ENCODE peak calls at places on chromosomes 1 and 21, in seven cellular contexts. One of them, this sample, is unnamed.

GRCh38 chr1:232594768-232595698 is 34.9 kb downstream of the SIPA1L2 start:
- DNase-seq in CD4-positive, CD25-positive, alpha-beta regulatory T cell: no peak
- DNase-seq in fibroblast of pulmonary artery: no peak
- DNase-seq in SK-N-SH: no peak
- DNase-seq in left ventricle myocardium inferior: peak
- DNase-seq in mammary epithelial cell: no peak
- DNase-seq in uterus: no peak
- DNase-seq in this sample: no peak

GRCh38 chr1:60573726-60574409 is 500.3 kb upstream of the C1orf87 start:
- DNase-seq in CD4-positive, CD25-positive, alpha-beta regulatory T cell: no peak
- DNase-seq in fibroblast of pulmonary artery: peak
- DNase-seq in SK-N-SH: no peak
- DNase-seq in left ventricle myocardium inferior: no peak
- DNase-seq in mammary epithelial cell: peak
- DNase-seq in uterus: no peak
- DNase-seq in this sample: peak

GRCh38 chr1:75672528-75673393 is 51.7 kb upstream of the ACADM start:
- DNase-seq in CD4-positive, CD25-positive, alpha-beta regulatory T cell: no peak
- DNase-seq in fibroblast of pulmonary artery: peak
- DNase-seq in SK-N-SH: no peak
- DNase-seq in left ventricle myocardium inferior: no peak
- DNase-seq in mammary epithelial cell: peak
- DNase-seq in uterus: no peak
- DNase-seq in this sample: peak

GRCh38 chr21:17387030-17387617 is 125.7 kb upstream of the CXADR start:
- DNase-seq in CD4-positive, CD25-positive, alpha-beta regulatory T cell: peak
- DNase-seq in fibroblast of pulmonary artery: peak
- DNase-seq in SK-N-SH: peak
- DNase-seq in left ventricle myocardium inferior: no peak
- DNase-seq in mammary epithelial cell: peak
- DNase-seq in uterus: peak
- DNase-seq in this sample: peak

GRCh38 chr1:67264152-67264551 is 43.5 kb upstream of the IL12RB2 start:
- DNase-seq in CD4-positive, CD25-positive, alpha-beta regulatory T cell: no peak
- DNase-seq in fibroblast of pulmonary artery: no peak
- DNase-seq in SK-N-SH: no peak
- DNase-seq in left ventricle myocardium inferior: no peak
- DNase-seq in mammary epithelial cell: no peak
- DNase-seq in uterus: no peak
- DNase-seq in this sample: no peak

GRCh38 chr21:16169102-16169511 is 439.3 kb downstream of the USP25 start:
- DNase-seq in CD4-positive, CD25-positive, alpha-beta regulatory T cell: no peak
- DNase-seq in fibroblast of pulmonary artery: peak
- DNase-seq in SK-N-SH: no peak
- DNase-seq in left ventricle myocardium inferior: no peak
- DNase-seq in mammary epithelial cell: no peak
- DNase-seq in uterus: no peak
- DNase-seq in this sample: no peak

GRCh38 chr1:188027613-188028012 is 1198.9 kb downstream of the PLA2G4A start:
- DNase-seq in CD4-positive, CD25-positive, alpha-beta regulatory T cell: no peak
- DNase-seq in fibroblast of pulmonary artery: peak
- DNase-seq in SK-N-SH: no peak
- DNase-seq in left ventricle myocardium inferior: no peak
- DNase-seq in mammary epithelial cell: peak
- DNase-seq in uterus: no peak
- DNase-seq in this sample: peak

GRCh38 chr1:65958561-65959350 is 166.1 kb downstream of the PDE4B start:
- DNase-seq in CD4-positive, CD25-positive, alpha-beta regulatory T cell: peak
- DNase-seq in fibroblast of pulmonary artery: peak
- DNase-seq in SK-N-SH: peak
- DNase-seq in left ventricle myocardium inferior: no peak
- DNase-seq in mammary epithelial cell: peak
- DNase-seq in uterus: no peak
- DNase-seq in this sample: peak

GRCh38 chr1:153763365-153764225 is 11.6 kb upstream of the SLC27A3 start:
- DNase-seq in CD4-positive, CD25-positive, alpha-beta regulatory T cell: no peak
- DNase-seq in fibroblast of pulmonary artery: peak
- DNase-seq in SK-N-SH: no peak
- DNase-seq in left ventricle myocardium inferior: no peak
- DNase-seq in mammary epithelial cell: no peak
- DNase-seq in uterus: no peak
- DNase-seq in this sample: no peak

GRCh38 chr1:234902774-234903173 is 225.9 kb downstream of the TOMM20 start:
- DNase-seq in CD4-positive, CD25-positive, alpha-beta regulatory T cell: no peak
- DNase-seq in fibroblast of pulmonary artery: no peak
- DNase-seq in SK-N-SH: no peak
- DNase-seq in left ventricle myocardium inferior: no peak
- DNase-seq in mammary epithelial cell: no peak
- DNase-seq in uterus: no peak
- DNase-seq in this sample: no peak

GRCh38 chr1:248821101-248821500 is 4.6 kb downstream of the SH3BP5L start:
- DNase-seq in CD4-positive, CD25-positive, alpha-beta regulatory T cell: no peak
- DNase-seq in fibroblast of pulmonary artery: peak
- DNase-seq in SK-N-SH: peak
- DNase-seq in left ventricle myocardium inferior: no peak
- DNase-seq in mammary epithelial cell: peak
- DNase-seq in uterus: no peak
- DNase-seq in this sample: peak

GRCh38 chr1:41816061-41816460 is 102.7 kb downstream of the HIVEP3 start:
- DNase-seq in CD4-positive, CD25-positive, alpha-beta regulatory T cell: no peak
- DNase-seq in fibroblast of pulmonary artery: no peak
- DNase-seq in SK-N-SH: no peak
- DNase-seq in left ventricle myocardium inferior: no peak
- DNase-seq in mammary epithelial cell: no peak
- DNase-seq in uterus: no peak
- DNase-seq in this sample: no peak

GRCh38 chr1:167301355-167301754 is 80.7 kb downstream of the POU2F1 start:
- DNase-seq in CD4-positive, CD25-positive, alpha-beta regulatory T cell: no peak
- DNase-seq in fibroblast of pulmonary artery: no peak
- DNase-seq in SK-N-SH: no peak
- DNase-seq in left ventricle myocardium inferior: no peak
- DNase-seq in mammary epithelial cell: no peak
- DNase-seq in uterus: no peak
- DNase-seq in this sample: no peak
- H3K4me3 ChIP-seq in CD4-positive, CD25-positive, alpha-beta regulatory T cell: no peak
- H3K4me3 ChIP-seq in fibroblast of pulmonary artery: no peak
- H3K4me3 ChIP-seq in SK-N-SH: no peak
- H3K4me3 ChIP-seq in left ventricle myocardium inferior: no peak
- H3K4me3 ChIP-seq in mammary epithelial cell: no peak
- H3K4me3 ChIP-seq in uterus: no peak
- H3K4me3 ChIP-seq in this sample: no peak

DNA sequence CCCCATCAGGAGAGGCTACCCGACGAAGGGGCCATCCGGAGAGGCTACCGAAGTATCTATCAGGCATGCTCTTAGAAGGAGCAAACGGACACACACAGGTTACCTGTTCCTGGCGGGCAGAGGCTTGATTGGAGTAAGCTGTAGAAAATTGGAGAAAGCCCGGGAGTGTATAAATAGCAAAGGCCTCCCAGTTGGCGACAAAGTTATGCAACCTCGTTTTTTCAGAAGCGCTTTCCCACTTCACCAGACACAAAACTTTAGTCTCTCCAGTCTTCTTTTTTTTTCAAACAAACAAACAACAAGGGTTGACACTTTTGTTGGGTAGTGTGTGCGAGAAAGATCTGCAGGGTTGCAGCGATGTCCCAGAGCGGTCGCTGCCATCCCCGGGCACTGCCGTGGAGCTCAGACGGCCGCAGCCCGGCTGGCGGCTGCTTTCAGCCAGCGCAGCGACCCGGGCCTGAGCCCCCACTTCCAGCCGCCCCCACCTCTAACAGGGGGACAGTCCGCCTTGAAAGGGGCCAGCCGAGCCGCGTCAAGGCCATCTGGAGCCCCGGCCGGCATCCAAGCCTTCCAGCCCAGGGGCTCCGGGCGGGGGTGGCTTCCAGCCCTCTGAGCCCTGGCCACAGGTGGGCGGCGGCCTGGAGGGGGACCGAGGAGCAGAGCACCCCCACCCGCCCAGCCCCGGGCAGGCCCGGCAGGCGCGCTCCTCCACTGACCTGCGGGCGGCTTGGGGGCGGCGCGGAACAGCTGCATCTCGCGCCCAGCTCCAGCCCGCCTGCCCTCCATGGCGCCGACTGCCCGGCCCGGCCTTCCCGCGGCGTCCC is 616 bp downstream of the MCOLN3 start:
- DNase-seq in CD4-positive, CD25-positive, alpha-beta regulatory T cell: no peak
- DNase-seq in fibroblast of pulmonary artery: peak
- DNase-seq in SK-N-SH: peak
- DNase-seq in left ventricle myocardium inferior: peak
- DNase-seq in mammary epithelial cell: peak
- DNase-seq in uterus: peak
- DNase-seq in this sample: peak
- H3K4me3 ChIP-seq in CD4-positive, CD25-positive, alpha-beta regulatory T cell: no peak
- H3K4me3 ChIP-seq in fibroblast of pulmonary artery: no peak
- H3K4me3 ChIP-seq in SK-N-SH: no peak
- H3K4me3 ChIP-seq in left ventricle myocardium inferior: peak
- H3K4me3 ChIP-seq in mammary epithelial cell: peak
- H3K4me3 ChIP-seq in uterus: peak
- H3K4me3 ChIP-seq in this sample: peak

DNA sequence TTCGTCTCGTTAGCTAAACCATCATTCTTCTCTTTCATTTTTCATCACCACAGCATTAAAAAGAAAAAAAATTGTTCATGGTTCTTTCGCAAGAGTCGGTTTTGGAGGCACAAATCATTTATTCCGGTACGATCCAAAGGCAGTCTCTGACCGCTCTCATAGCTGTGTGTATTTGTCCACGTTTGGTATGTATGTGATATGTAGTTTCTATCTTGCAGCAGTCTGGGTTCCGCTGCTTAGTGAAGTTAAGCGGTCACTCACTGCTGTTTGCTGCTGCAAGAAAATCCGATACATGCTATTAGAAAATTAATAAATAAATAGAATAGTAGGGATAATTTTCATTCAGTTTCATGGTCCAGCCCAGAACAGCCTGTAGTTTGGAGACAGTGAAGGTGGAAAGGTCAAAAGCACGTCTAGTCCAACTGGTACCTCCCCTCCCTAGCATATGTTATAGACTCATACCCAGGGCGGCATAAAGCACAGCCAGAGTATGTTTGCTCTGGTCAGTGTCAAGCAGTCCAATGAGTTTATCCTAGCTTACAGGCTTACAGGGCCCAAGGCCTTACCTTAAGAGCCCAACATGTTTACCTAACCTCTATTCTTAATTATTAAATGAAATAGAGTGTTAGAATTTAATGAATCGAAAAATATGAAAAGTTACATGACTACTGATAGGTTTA is 2.5 kb downstream of the FMN2 start:
- DNase-seq in CD4-positive, CD25-positive, alpha-beta regulatory T cell: no peak
- DNase-seq in fibroblast of pulmonary artery: no peak
- DNase-seq in SK-N-SH: peak
- DNase-seq in left ventricle myocardium inferior: no peak
- DNase-seq in mammary epithelial cell: no peak
- DNase-seq in uterus: no peak
- DNase-seq in this sample: no peak
- H3K4me3 ChIP-seq in CD4-positive, CD25-positive, alpha-beta regulatory T cell: no peak
- H3K4me3 ChIP-seq in fibroblast of pulmonary artery: no peak
- H3K4me3 ChIP-seq in SK-N-SH: peak
- H3K4me3 ChIP-seq in left ventricle myocardium inferior: no peak
- H3K4me3 ChIP-seq in mammary epithelial cell: no peak
- H3K4me3 ChIP-seq in uterus: no peak
- H3K4me3 ChIP-seq in this sample: no peak

DNA sequence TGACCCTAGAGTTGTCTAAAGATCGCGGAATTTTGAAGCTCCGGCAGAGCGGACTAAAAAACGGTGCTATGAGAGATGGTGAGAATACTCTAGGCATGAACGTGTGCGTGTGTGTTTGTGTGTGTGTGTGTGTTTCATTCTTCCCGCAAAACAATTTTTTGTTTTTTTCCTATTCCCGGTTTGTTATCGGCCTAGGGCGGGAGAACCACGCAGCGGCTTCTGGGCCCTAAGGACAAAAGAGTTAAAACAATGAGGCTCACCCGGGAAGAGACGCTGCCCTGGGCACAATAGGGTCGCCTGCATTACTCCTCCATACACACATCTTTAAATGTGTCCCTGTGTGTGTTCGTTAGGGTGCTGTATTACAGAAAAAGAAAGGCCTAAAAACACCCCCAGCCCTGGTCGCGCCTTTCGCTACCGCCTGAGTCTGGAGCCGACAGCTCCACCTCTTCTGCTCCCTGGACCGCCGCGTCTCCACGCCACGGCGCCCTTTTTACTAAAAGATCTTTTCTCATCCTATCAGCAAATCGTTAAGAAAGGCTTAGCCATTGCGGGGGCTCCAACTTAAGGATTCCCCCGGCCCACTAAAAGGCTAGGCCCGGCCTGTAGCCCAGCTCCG is 3.0 kb downstream of the TBX15 start:
- DNase-seq in CD4-positive, CD25-positive, alpha-beta regulatory T cell: no peak
- DNase-seq in fibroblast of pulmonary artery: no peak
- DNase-seq in SK-N-SH: peak
- DNase-seq in left ventricle myocardium inferior: no peak
- DNase-seq in mammary epithelial cell: no peak
- DNase-seq in uterus: no peak
- DNase-seq in this sample: no peak
- H3K4me3 ChIP-seq in CD4-positive, CD25-positive, alpha-beta regulatory T cell: no peak
- H3K4me3 ChIP-seq in fibroblast of pulmonary artery: no peak
- H3K4me3 ChIP-seq in SK-N-SH: no peak
- H3K4me3 ChIP-seq in left ventricle myocardium inferior: peak
- H3K4me3 ChIP-seq in mammary epithelial cell: no peak
- H3K4me3 ChIP-seq in uterus: no peak
- H3K4me3 ChIP-seq in this sample: no peak

DNA sequence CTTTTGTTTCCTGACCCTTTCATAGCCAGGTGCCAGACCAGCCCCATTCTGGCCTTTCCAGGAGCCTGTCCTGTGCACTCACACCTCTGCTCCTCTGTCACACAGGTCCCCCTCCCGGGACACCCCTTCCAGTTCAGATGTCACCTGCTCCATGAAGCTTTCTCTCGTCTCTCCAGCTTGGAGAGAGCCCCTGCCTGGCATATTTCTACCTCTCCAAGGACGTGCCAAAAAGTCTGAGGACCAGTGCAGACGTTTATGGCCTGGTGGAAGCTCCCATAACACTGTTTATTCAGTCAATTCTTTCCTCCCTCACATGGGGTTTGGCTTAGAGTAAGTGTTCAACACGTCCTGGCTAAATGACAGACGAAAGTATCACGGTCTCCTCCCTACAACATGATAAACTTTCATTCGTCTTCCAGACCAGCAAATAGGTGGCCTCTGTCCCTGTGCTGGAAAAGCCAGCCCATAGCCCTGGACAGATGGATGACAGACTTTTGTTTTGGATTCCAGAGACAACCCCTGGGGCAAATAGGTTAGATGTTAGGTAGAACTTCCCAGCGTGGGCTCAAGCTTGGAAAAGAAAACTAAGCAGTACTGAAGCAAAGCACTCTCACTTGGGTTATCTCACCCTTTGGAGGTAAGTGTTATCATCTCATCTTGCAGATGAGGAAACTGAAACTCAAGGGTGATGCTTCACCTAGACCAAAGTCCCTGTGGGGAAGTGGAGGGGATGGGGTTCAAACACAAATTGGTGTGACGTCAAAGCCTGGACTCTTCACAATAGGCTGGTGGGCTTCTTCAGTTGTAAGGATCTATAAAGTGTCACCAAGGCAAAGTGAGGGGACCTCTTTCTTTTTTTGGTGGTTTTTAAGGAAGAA is 52.9 kb upstream of the ECE1 start:
- DNase-seq in CD4-positive, CD25-positive, alpha-beta regulatory T cell: peak
- DNase-seq in fibroblast of pulmonary artery: no peak
- DNase-seq in SK-N-SH: no peak
- DNase-seq in left ventricle myocardium inferior: no peak
- DNase-seq in mammary epithelial cell: no peak
- DNase-seq in uterus: no peak
- DNase-seq in this sample: no peak
- H3K4me3 ChIP-seq in CD4-positive, CD25-positive, alpha-beta regulatory T cell: peak
- H3K4me3 ChIP-seq in fibroblast of pulmonary artery: peak
- H3K4me3 ChIP-seq in SK-N-SH: no peak
- H3K4me3 ChIP-seq in left ventricle myocardium inferior: peak
- H3K4me3 ChIP-seq in mammary epithelial cell: no peak
- H3K4me3 ChIP-seq in uterus: peak
- H3K4me3 ChIP-seq in this sample: no peak

GRCh38 chr1:62686822-62687221 is 1.4 kb downstream of the DOCK7 start:
- DNase-seq in CD4-positive, CD25-positive, alpha-beta regulatory T cell: no peak
- DNase-seq in fibroblast of pulmonary artery: no peak
- DNase-seq in SK-N-SH: no peak
- DNase-seq in left ventricle myocardium inferior: no peak
- DNase-seq in mammary epithelial cell: no peak
- DNase-seq in uterus: no peak
- DNase-seq in this sample: no peak
- H3K4me3 ChIP-seq in CD4-positive, CD25-positive, alpha-beta regulatory T cell: peak
- H3K4me3 ChIP-seq in fibroblast of pulmonary artery: peak
- H3K4me3 ChIP-seq in SK-N-SH: peak
- H3K4me3 ChIP-seq in left ventricle myocardium inferior: peak
- H3K4me3 ChIP-seq in mammary epithelial cell: peak
- H3K4me3 ChIP-seq in uterus: peak
- H3K4me3 ChIP-seq in this sample: peak